ENCODE peak calls at places on chromosomes 3 and 15, in five cellular contexts. I, U, O, S and G are unnamed samples.

GRCh38 chr15:41840092-41840491 is 1.4 kb downstream of the PLA2G4B start:
- DNase-seq in I (no peak), U (no peak), O (no peak), S (no peak), G (no peak)

GRCh38 chr3:128489860-128490649 is 2.9 kb downstream of the GATA2 start:
- DNase-seq in I (no peak), U (no peak), O (no peak), S (no peak), G (no peak)

GRCh38 chr3:189975376-189975990 is 145.2 kb downstream of the P3H2 start:
- DNase-seq in I (no peak), U (no peak), O (no peak), S (no peak), G (no peak)

GRCh38 chr3:188153949-188154757 is at the start of gene LPP:
- DNase-seq in I (peak; percentile 38), U (peak; percentile 43), O (peak; percentile 66), S (peak; percentile 86), G (peak; percentile 85)

GRCh38 chr3:141442421-141442820 is 44.4 kb upstream of the RASA2 start:
- DNase-seq in I (no peak), U (no peak), O (no peak), S (no peak), G (no peak)

GRCh38 chr3:149736180-149737100 is 15.8 kb downstream of the COMMD2 start:
- DNase-seq in I (no peak), U (no peak), O (no peak), S (no peak), G (no peak)

GRCh38 chr3:120300971-120301370 is 15.9 kb upstream of the GPR156 start:
- DNase-seq in I (no peak), U (no peak), O (no peak), S (no peak), G (no peak)

GRCh38 chr15:58201536-58201935 is 63.4 kb downstream of the AQP9 start:
- DNase-seq in I (no peak), U (no peak), O (no peak), S (no peak), G (no peak)

GRCh38 chr3:134352031-134352671 is 22.1 kb downstream of the AMOTL2 start:
- DNase-seq in I (no peak), U (no peak), O (no peak), S (no peak), G (peak; percentile 93)

GRCh38 chr15:44500555-44500954 is 36.4 kb upstream of the EIF3J start:
- DNase-seq in I (no peak), U (no peak), O (no peak), S (no peak), G (no peak)

GRCh38 chr3:129487183-129487867 is 41.1 kb upstream of the RHO start:
- DNase-seq in I (no peak), U (no peak), O (no peak), S (no peak), G (no peak)

GRCh38 chr3:155958676-155959075 is 88.2 kb downstream of the GMPS start:
- DNase-seq in I (no peak), U (no peak), O (no peak), S (no peak), G (no peak)

GRCh38 chr15:58224068-58224467 is 85.9 kb downstream of the AQP9 start:
- DNase-seq in I (no peak), U (no peak), O (no peak), S (no peak), G (no peak)

GRCh38 chr3:188979669-188980311 is 192.0 kb upstream of the TPRG1 start:
- DNase-seq in I (no peak), U (no peak), O (no peak), S (no peak), G (no peak)

GRCh38 chr3:4994144-4994730 is 15.0 kb downstream of the BHLHE40 start:
- DNase-seq in I (no peak), U (no peak), O (no peak), S (no peak), G (no peak)

GRCh38 chr3:107981471-107982111 is 109.2 kb downstream of the CD47 start:
- DNase-seq in I (no peak), U (no peak), O (no peak), S (no peak), G (no peak)

GRCh38 chr15:51846463-51847230 is 17.2 kb downstream of the TMOD3 start:
- DNase-seq in I (no peak), U (no peak), O (no peak), S (no peak), G (no peak)